ENCODE peak calls at places on chromosomes 7 and 10, in six cellular contexts. G, A, B, T, W and K are unnamed samples.

GRCh38 chr10:130969700-130970099 is 341.8 kb downstream of the TCERG1L start:
- DNase-seq in W (no peak), G (no peak), B (no peak), T (no peak), A (no peak), K (no peak)

GRCh38 chr10:18472977-18473376 is 178.4 kb downstream of the NSUN6 start:
- DNase-seq in A (no peak), W (no peak), G (no peak), B (no peak), T (no peak), K (no peak)

GRCh38 chr10:17675638-17676037 is 31.7 kb downstream of the STAM start:
- DNase-seq in W (no peak), G (no peak), B (no peak), T (no peak), A (no peak), K (no peak)

GRCh38 chr10:111076682-111077661 is at the start of gene ADRA2A:
- DNase-seq in A (peak), W (no peak), T (peak), B (peak), G (no peak), K (no peak)

GRCh38 chr7:133180717-133181116 is 72.2 kb upstream of the EXOC4 start:
- DNase-seq in T (no peak), B (no peak), G (no peak), A (no peak), W (no peak), K (no peak)

GRCh38 chr10:124157286-124157685 is 63.9 kb upstream of the CHST15 start:
- DNase-seq in B (no peak), T (no peak), A (peak), W (no peak), G (no peak), K (no peak)

GRCh38 chr10:59006511-59007306 is 169.7 kb upstream of the PHYHIPL start:
- DNase-seq in A (peak), G (no peak), T (peak), B (peak), W (no peak), K (no peak)

GRCh38 chr10:90912854-90913479 is 7.9 kb downstream of the ANKRD1 start:
- DNase-seq in A (no peak), T (no peak), B (no peak), W (no peak), G (no peak), K (no peak)

GRCh38 chr10:114694735-114695134 is 36.7 kb upstream of the ABLIM1 start:
- DNase-seq in G (no peak), B (no peak), A (no peak), W (no peak), T (no peak), K (no peak)

GRCh38 chr10:78515873-78516153 is 482.1 kb downstream of the RPS24 start:
- DNase-seq in A (no peak), G (no peak), B (no peak), T (no peak), W (no peak), K (no peak)

GRCh38 chr7:128408709-128409434 is 910 bp downstream of the IMPDH1 start:
- DNase-seq in T (no peak), B (peak), G (no peak), A (no peak), W (peak), K (no peak)

GRCh38 chr7:35555386-35555785 is 139.5 kb downstream of the HERPUD2 start:
- DNase-seq in G (no peak), A (no peak), B (no peak), W (no peak), T (no peak), K (no peak)

GRCh38 chr7:36128448-36129047 is 24.5 kb upstream of the EEPD1 start:
- DNase-seq in B (peak), T (peak), A (peak), G (no peak), W (peak), K (no peak)

GRCh38 chr7:141974831-141975230 is 1.3 kb upstream of the TAS2R38 start:
- DNase-seq in W (no peak), G (no peak), A (no peak), T (no peak), B (no peak), K (no peak)

GRCh38 chr7:141409911-141410329 is 141.3 kb upstream of the AGK start:
- DNase-seq in B (no peak), G (no peak), W (no peak), T (no peak), A (no peak), K (no peak)

GRCh38 chr7:144670251-144670650 is 165.6 kb downstream of the TPK1 start:
- DNase-seq in G (no peak), W (no peak), A (no peak), B (no peak), T (no peak), K (no peak)